ENCODE peak calls at places on chromosomes 11 and 22, in eight cellular contexts. P is right atrium auricular region, S is GM12878, I is WERI-Rb-1, O is thoracic aorta, Y is heart right ventricle, R is Peyer's patch, M is PC-9. T is an unnamed sample.

GRCh38 chr11:17240780-17241179 is 33.0 kb upstream of the PIK3C2A start:
- DNase-seq in M (no peak), P (no peak), S (no peak), R (no peak), I (no peak), O (no peak), Y (no peak), T (no peak)

GRCh38 chr11:2940166-2940929 is 11.1 kb upstream of the PHLDA2 start:
- DNase-seq in S (no peak), P (peak), O (no peak), I (no peak), Y (peak), R (no peak), M (peak), T (peak)

GRCh38 chr11:30935861-30936260 is 349.7 kb upstream of the MPPED2 start:
- DNase-seq in O (no peak), Y (no peak), S (no peak), R (no peak), I (no peak), M (no peak), P (no peak), T (no peak)

GRCh38 chr22:41931701-41932269 is 5.2 kb upstream of the TNFRSF13C start:
- DNase-seq in Y (no peak), R (peak), S (peak), M (no peak), P (no peak), I (no peak), O (no peak), T (no peak)

GRCh38 chr11:134725939-134726639 is 314.0 kb upstream of the B3GAT1 start:
- DNase-seq in M (peak), R (no peak), I (peak), S (no peak), O (no peak), P (no peak), Y (no peak), T (no peak)

GRCh38 chr11:77503006-77503405 is 29.1 kb upstream of the PAK1 start:
- DNase-seq in R (no peak), I (no peak), Y (no peak), M (no peak), P (no peak), S (no peak), O (no peak), T (no peak)

GRCh38 chr11:93025558-93026255 is 56.3 kb downstream of the MTNR1B start:
- DNase-seq in O (no peak), I (no peak), M (no peak), R (no peak), Y (no peak), S (no peak), P (no peak), T (no peak)

GRCh38 chr22:32897400-32897799 is 95.9 kb downstream of the TIMP3 start:
- DNase-seq in I (no peak), M (no peak), P (no peak), R (no peak), O (no peak), S (no peak), Y (no peak), T (no peak)

GRCh38 chr22:20741634-20742581 is 32.0 kb upstream of the SERPIND1 start:
- DNase-seq in M (peak), P (no peak), S (no peak), O (no peak), Y (no peak), I (peak), R (peak), T (no peak)

GRCh38 chr11:72588656-72589410 is 85.4 kb downstream of the PDE2A start:
- DNase-seq in M (no peak), P (no peak), R (no peak), Y (no peak), O (no peak), S (no peak), I (no peak), T (no peak)

GRCh38 chr11:72587696-72588095 is 86.5 kb downstream of the PDE2A start:
- DNase-seq in P (no peak), Y (no peak), O (no peak), M (no peak), I (no peak), R (no peak), S (no peak), T (no peak)

GRCh38 chr11:72591023-72591422 is 83.2 kb downstream of the PDE2A start:
- DNase-seq in S (no peak), Y (no peak), I (no peak), M (no peak), O (no peak), P (no peak), R (no peak), T (no peak)

GRCh38 chr11:72591785-72592490 is 82.3 kb downstream of the PDE2A start:
- DNase-seq in I (peak), Y (no peak), O (no peak), R (peak), S (no peak), M (no peak), P (no peak), T (no peak)

GRCh38 chr11:72589802-72590761 is 84.1 kb downstream of the PDE2A start:
- DNase-seq in I (peak), R (peak), Y (peak), M (no peak), S (no peak), P (no peak), O (no peak), T (no peak)
- H3K4me3 ChIP-seq in I (no peak), R (peak), Y (peak), M (no peak), S (no peak), P (peak), O (peak), T (peak)

DNA sequence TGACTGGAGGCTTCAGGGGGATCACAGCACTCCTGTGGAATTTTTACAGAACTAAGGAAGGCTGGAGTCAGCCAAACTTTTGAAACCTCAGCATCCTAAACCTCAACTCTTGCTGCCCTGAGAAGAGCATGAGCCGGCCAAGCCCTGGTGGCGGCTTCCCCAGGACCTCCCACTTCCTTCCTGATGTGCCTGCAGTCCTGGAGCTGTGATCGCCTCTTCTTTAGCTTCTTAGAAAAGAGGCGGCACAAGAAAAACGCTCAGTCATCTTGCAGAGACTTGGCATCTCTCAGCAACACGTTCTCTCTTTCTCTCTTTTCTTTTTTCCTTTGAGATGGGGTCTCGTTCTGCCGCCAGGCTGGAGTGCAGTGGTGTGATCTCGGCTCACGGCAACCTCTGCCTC is 40.4 kb upstream of the AMPD3 start:
- DNase-seq in R (no peak), O (no peak), Y (peak), S (no peak), I (no peak), P (peak), M (no peak), T (no peak)
- H3K4me3 ChIP-seq in R (no peak), O (no peak), Y (no peak), S (no peak), I (no peak), P (no peak), M (no peak), T (no peak)

DNA sequence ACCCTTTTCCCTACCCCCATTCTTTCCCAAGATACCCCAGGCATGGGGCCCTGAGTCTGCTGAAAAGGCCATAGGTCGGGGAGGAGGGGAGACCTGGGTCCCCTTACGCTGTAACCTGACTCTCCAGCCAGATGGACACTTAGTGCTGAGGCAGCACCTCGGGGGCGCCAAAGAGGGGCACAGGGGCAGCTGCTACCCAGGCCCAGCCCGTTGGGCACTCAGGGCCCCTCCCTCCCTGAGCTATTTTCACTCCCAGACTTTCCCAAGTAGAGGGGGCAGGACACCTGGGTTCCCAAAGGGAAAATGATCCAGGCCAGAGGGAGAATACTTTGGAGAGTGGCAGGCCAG is 933 bp downstream of the ACTN3 start:
- DNase-seq in M (no peak), S (no peak), Y (no peak), O (no peak), I (no peak), P (no peak), R (no peak), T (no peak)
- H3K4me3 ChIP-seq in M (no peak), S (no peak), Y (no peak), O (no peak), I (no peak), P (no peak), R (no peak), T (no peak)

GRCh38 chr11:95922099-95922498 is 1.8 kb downstream of the MTMR2 start:
- DNase-seq in O (no peak), M (no peak), P (no peak), I (no peak), Y (no peak), R (no peak), S (no peak), T (no peak)
- H3K4me3 ChIP-seq in O (peak), M (peak), P (no peak), I (no peak), Y (no peak), R (no peak), S (no peak), T (peak)

GRCh38 chr11:64745219-64745522 is 1.2 kb upstream of the RASGRP2 start:
- DNase-seq in P (peak), I (no peak), Y (peak), M (no peak), S (no peak), O (no peak), R (peak), T (no peak)

GRCh38 chr11:64746486-64746885 is 2.5 kb upstream of the RASGRP2 start:
- DNase-seq in S (no peak), P (no peak), M (no peak), I (no peak), Y (no peak), R (no peak), O (no peak), T (no peak)

GRCh38 chr11:64744544-64745218 is 739 bp upstream of the RASGRP2 start:
- DNase-seq in Y (no peak), S (no peak), R (no peak), P (no peak), M (no peak), O (no peak), I (no peak), T (no peak)

GRCh38 chr11:64743591-64744543 is at the start of gene RASGRP2:
- DNase-seq in P (peak), I (peak), R (peak), O (peak), M (peak), Y (peak), S (no peak), T (peak)

GRCh38 chr11:64745523-64746328 is 1.8 kb upstream of the RASGRP2 start:
- DNase-seq in P (peak), S (no peak), I (peak), O (peak), R (peak), Y (peak), M (peak), T (peak)
- H3K4me3 ChIP-seq in P (peak), S (peak), I (peak), O (peak), R (peak), Y (peak), M (no peak), T (peak)

GRCh38 chr11:132655187-132655855 is 877.0 kb downstream of the OPCML start:
- DNase-seq in O (no peak), P (no peak), S (no peak), M (no peak), I (peak), R (no peak), Y (no peak), T (no peak)
- H3K4me3 ChIP-seq in O (no peak), P (no peak), S (no peak), M (no peak), I (no peak), R (no peak), Y (no peak), T (no peak)